ENCODE peak calls at places on chromosomes 3 and 15, in ten cellular contexts. One of them, this sample, is unnamed.

GRCh38 chr3:116087431-116087830 is 357.9 kb downstream of the LSAMP start:
- DNase-seq in CD8-positive, alpha-beta T cell: no peak
- DNase-seq in cardiac muscle cell: no peak
- DNase-seq in brain microvascular endothelial cell: no peak
- DNase-seq in Peyer's patch: no peak
- DNase-seq in sigmoid colon: no peak
- DNase-seq in fibroblast of the aortic adventitia: no peak
- DNase-seq in tibial artery: no peak
- DNase-seq in GM23338: no peak
- DNase-seq in IMR-90: no peak
- DNase-seq in this sample: no peak

GRCh38 chr3:147256739-147257138 is 149.6 kb downstream of the ZIC4 start:
- DNase-seq in CD8-positive, alpha-beta T cell: no peak
- DNase-seq in cardiac muscle cell: no peak
- DNase-seq in brain microvascular endothelial cell: no peak
- DNase-seq in Peyer's patch: no peak
- DNase-seq in sigmoid colon: no peak
- DNase-seq in fibroblast of the aortic adventitia: no peak
- DNase-seq in tibial artery: no peak
- DNase-seq in GM23338: peak; percentile 23
- DNase-seq in IMR-90: no peak
- DNase-seq in this sample: no peak

GRCh38 chr3:109356442-109357155 is 19.3 kb upstream of the DPPA4 start:
- DNase-seq in CD8-positive, alpha-beta T cell: no peak
- DNase-seq in cardiac muscle cell: no peak
- DNase-seq in brain microvascular endothelial cell: no peak
- DNase-seq in Peyer's patch: no peak
- DNase-seq in sigmoid colon: no peak
- DNase-seq in fibroblast of the aortic adventitia: no peak
- DNase-seq in tibial artery: no peak
- DNase-seq in GM23338: peak; percentile 57
- DNase-seq in IMR-90: no peak
- DNase-seq in this sample: no peak

GRCh38 chr15:88476635-88477038 is 9.1 kb downstream of the MRPS11 start:
- DNase-seq in CD8-positive, alpha-beta T cell: peak; percentile 8
- DNase-seq in cardiac muscle cell: peak; percentile 74
- DNase-seq in brain microvascular endothelial cell: peak; percentile 20
- DNase-seq in Peyer's patch: no peak
- DNase-seq in sigmoid colon: no peak
- DNase-seq in fibroblast of the aortic adventitia: peak; percentile 74
- DNase-seq in tibial artery: no peak
- DNase-seq in GM23338: peak; percentile 80
- DNase-seq in IMR-90: peak; percentile 55
- DNase-seq in this sample: peak; percentile 27

GRCh38 chr3:133476971-133477375 is 77.1 kb downstream of the BFSP2 start:
- DNase-seq in CD8-positive, alpha-beta T cell: no peak
- DNase-seq in cardiac muscle cell: no peak
- DNase-seq in brain microvascular endothelial cell: no peak
- DNase-seq in Peyer's patch: no peak
- DNase-seq in sigmoid colon: no peak
- DNase-seq in fibroblast of the aortic adventitia: no peak
- DNase-seq in tibial artery: no peak
- DNase-seq in GM23338: no peak
- DNase-seq in IMR-90: no peak
- DNase-seq in this sample: no peak

GRCh38 chr3:193843447-193844301 is 250.7 kb downstream of the OPA1 start:
- DNase-seq in CD8-positive, alpha-beta T cell: no peak
- DNase-seq in cardiac muscle cell: no peak
- DNase-seq in brain microvascular endothelial cell: no peak
- DNase-seq in Peyer's patch: peak; percentile 68
- DNase-seq in sigmoid colon: no peak
- DNase-seq in fibroblast of the aortic adventitia: no peak
- DNase-seq in tibial artery: no peak
- DNase-seq in GM23338: no peak
- DNase-seq in IMR-90: no peak
- DNase-seq in this sample: no peak

GRCh38 chr3:115830764-115831395 is 207.6 kb downstream of the GAP43 start:
- DNase-seq in CD8-positive, alpha-beta T cell: no peak
- DNase-seq in cardiac muscle cell: no peak
- DNase-seq in brain microvascular endothelial cell: no peak
- DNase-seq in Peyer's patch: no peak
- DNase-seq in sigmoid colon: no peak
- DNase-seq in fibroblast of the aortic adventitia: no peak
- DNase-seq in tibial artery: no peak
- DNase-seq in GM23338: no peak
- DNase-seq in IMR-90: no peak
- DNase-seq in this sample: no peak

GRCh38 chr3:167714871-167715270 is 19.8 kb downstream of the PDCD10 start:
- DNase-seq in CD8-positive, alpha-beta T cell: no peak
- DNase-seq in cardiac muscle cell: no peak
- DNase-seq in brain microvascular endothelial cell: no peak
- DNase-seq in Peyer's patch: no peak
- DNase-seq in sigmoid colon: no peak
- DNase-seq in fibroblast of the aortic adventitia: no peak
- DNase-seq in tibial artery: no peak
- DNase-seq in GM23338: no peak
- DNase-seq in IMR-90: no peak
- DNase-seq in this sample: no peak

DNA sequence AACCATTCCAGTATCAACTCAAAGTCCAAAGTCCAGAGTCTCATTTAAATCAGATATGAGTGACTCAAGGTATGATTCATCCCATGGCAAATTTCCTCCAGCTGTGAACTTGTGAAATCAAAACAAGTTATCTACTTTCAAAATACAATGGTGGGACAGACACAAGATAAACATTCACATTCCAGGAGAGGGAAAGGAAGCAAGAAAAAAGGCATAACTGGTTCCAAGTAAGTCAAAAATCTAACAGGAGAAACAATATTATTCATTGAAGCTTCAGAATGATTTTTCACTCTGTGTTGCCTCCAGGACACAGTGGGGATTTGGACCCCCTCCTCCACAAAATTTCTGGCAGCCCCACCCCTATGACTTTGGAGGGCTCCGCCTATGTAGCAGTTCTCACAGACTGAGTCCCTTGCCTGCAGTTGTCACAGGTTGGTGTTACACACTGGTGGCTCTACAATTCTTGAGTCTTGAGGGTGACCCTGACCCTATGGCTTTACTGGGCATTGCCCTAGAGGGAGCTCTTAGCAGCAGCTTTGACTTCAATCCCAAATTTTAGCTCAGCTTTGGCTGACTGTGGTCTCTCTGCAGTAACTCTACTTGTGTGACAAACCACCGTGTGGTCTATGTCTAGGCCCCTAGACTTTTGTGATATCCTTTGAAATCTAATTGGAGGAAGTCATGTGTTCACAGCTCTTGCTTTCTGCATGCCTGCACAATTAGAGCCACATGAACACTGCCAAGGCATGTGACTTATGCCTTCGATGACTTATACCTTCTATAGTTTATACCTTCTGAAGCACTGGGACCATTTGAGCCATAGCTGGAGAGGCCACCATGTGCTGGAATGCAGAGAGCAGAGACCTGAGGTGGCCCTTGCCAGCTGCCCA is 644.2 kb downstream of the GRM7 start:
- DNase-seq in CD8-positive, alpha-beta T cell: no peak
- DNase-seq in cardiac muscle cell: peak; percentile 96
- DNase-seq in brain microvascular endothelial cell: peak; percentile 68
- DNase-seq in Peyer's patch: no peak
- DNase-seq in sigmoid colon: no peak
- DNase-seq in fibroblast of the aortic adventitia: peak; percentile 86
- DNase-seq in tibial artery: no peak
- DNase-seq in GM23338: peak; percentile 14
- DNase-seq in IMR-90: no peak
- DNase-seq in this sample: peak; percentile 99
- TF ChIP-seq CTCF in CD8-positive, alpha-beta T cell: no peak
- TF ChIP-seq CTCF in cardiac muscle cell: peak; percentile 32
- TF ChIP-seq CTCF in brain microvascular endothelial cell: peak; percentile 15
- TF ChIP-seq CTCF in Peyer's patch: no peak
- TF ChIP-seq CTCF in sigmoid colon: no peak
- TF ChIP-seq CTCF in fibroblast of the aortic adventitia: no peak
- TF ChIP-seq CTCF in tibial artery: no peak
- TF ChIP-seq CTCF in GM23338: no peak
- TF ChIP-seq CTCF in IMR-90: no peak
- TF ChIP-seq CTCF in this sample: peak; percentile 31

DNA sequence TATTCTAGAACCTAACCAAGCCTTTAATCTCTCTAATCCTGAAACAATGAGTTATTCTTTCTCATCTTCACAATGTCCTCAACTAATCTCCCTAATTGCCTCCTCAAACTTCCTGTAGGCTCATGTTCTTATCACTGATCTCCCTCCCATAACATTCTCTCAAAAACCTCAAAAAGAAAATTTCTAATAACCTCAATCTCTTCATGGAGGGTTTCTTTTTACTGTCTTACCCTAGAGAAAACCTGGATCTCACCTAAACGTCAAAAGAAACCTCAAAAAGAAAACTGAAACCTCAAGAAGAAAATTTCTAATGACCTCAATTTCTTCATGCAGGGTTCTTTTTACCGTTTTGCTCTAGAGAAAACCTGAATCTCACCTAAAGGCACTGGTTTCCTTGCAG is 150.2 kb downstream of the GSK3B start:
- DNase-seq in CD8-positive, alpha-beta T cell: no peak
- DNase-seq in cardiac muscle cell: peak; percentile 11
- DNase-seq in brain microvascular endothelial cell: no peak
- DNase-seq in Peyer's patch: no peak
- DNase-seq in sigmoid colon: no peak
- DNase-seq in fibroblast of the aortic adventitia: no peak
- DNase-seq in tibial artery: no peak
- DNase-seq in GM23338: no peak
- DNase-seq in IMR-90: no peak
- DNase-seq in this sample: no peak
- H3K4me3 ChIP-seq in CD8-positive, alpha-beta T cell: no peak overlapping the region
- H3K4me3 ChIP-seq in cardiac muscle cell: no peak overlapping the region
- H3K4me3 ChIP-seq in brain microvascular endothelial cell: no peak overlapping the region
- H3K4me3 ChIP-seq in Peyer's patch: no peak overlapping the region
- H3K4me3 ChIP-seq in sigmoid colon: no peak overlapping the region
- H3K4me3 ChIP-seq in fibroblast of the aortic adventitia: no peak overlapping the region
- H3K4me3 ChIP-seq in tibial artery: no peak overlapping the region
- H3K4me3 ChIP-seq in GM23338: no peak overlapping the region
- H3K4me3 ChIP-seq in IMR-90: no peak overlapping the region
- H3K4me3 ChIP-seq in this sample: no peak overlapping the region

DNA sequence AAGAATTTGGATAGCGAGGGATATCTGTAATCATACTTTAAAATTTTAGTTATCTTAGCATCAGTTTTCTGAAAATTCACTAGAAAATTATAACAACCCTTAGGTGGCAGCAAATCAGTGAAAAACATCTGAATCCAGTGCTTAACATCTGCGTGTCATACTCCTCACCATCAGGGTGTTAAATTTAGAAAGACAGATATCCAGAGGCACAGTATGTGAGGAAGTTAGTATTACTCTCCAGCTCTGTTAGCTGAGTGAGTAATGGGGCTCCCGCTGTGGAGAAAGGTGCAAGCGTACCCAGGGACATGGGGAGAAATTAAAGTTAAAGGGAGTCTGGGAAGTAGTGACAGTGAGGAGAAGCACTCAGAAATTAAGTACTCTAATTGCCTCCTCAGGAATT is 50.9 kb downstream of the CEP63 start:
- DNase-seq in CD8-positive, alpha-beta T cell: no peak
- DNase-seq in cardiac muscle cell: no peak
- DNase-seq in brain microvascular endothelial cell: no peak
- DNase-seq in Peyer's patch: no peak
- DNase-seq in sigmoid colon: no peak
- DNase-seq in fibroblast of the aortic adventitia: no peak
- DNase-seq in tibial artery: no peak
- DNase-seq in GM23338: no peak
- DNase-seq in IMR-90: no peak
- DNase-seq in this sample: no peak
- TF ChIP-seq CTCF in CD8-positive, alpha-beta T cell: no peak
- TF ChIP-seq CTCF in cardiac muscle cell: no peak
- TF ChIP-seq CTCF in brain microvascular endothelial cell: no peak
- TF ChIP-seq CTCF in Peyer's patch: no peak
- TF ChIP-seq CTCF in sigmoid colon: no peak
- TF ChIP-seq CTCF in fibroblast of the aortic adventitia: no peak
- TF ChIP-seq CTCF in tibial artery: no peak
- TF ChIP-seq CTCF in GM23338: no peak
- TF ChIP-seq CTCF in IMR-90: no peak
- TF ChIP-seq CTCF in this sample: no peak

GRCh38 chr3:129577925-129578742 is 28.3 kb downstream of the PLXND1 start:
- DNase-seq in CD8-positive, alpha-beta T cell: no peak
- DNase-seq in cardiac muscle cell: no peak
- DNase-seq in brain microvascular endothelial cell: no peak
- DNase-seq in Peyer's patch: peak; percentile 88
- DNase-seq in sigmoid colon: no peak
- DNase-seq in fibroblast of the aortic adventitia: no peak
- DNase-seq in tibial artery: no peak
- DNase-seq in GM23338: no peak
- DNase-seq in IMR-90: no peak
- DNase-seq in this sample: no peak
- H3K4me3 ChIP-seq in CD8-positive, alpha-beta T cell: peak overlapping the region; percentile 30
- H3K4me3 ChIP-seq in cardiac muscle cell: no peak overlapping the region
- H3K4me3 ChIP-seq in brain microvascular endothelial cell: no peak overlapping the region
- H3K4me3 ChIP-seq in Peyer's patch: no peak overlapping the region
- H3K4me3 ChIP-seq in sigmoid colon: no peak overlapping the region
- H3K4me3 ChIP-seq in fibroblast of the aortic adventitia: no peak overlapping the region
- H3K4me3 ChIP-seq in tibial artery: no peak overlapping the region
- H3K4me3 ChIP-seq in GM23338: no peak overlapping the region
- H3K4me3 ChIP-seq in IMR-90: no peak overlapping the region
- H3K4me3 ChIP-seq in this sample: no peak overlapping the region